ENCODE peak calls at places on chromosomes 2 and 18, in four cellular contexts. L, A, W and O are unnamed samples.
A peak's percentile ranks its signal among the peaks of the same experiment; 100 is the strongest.

GRCh38 chr18:74402806-74403433 is 54.2 kb downstream of the DIPK1C start:
- DNase-seq in W (peak; percentile 58), A (no peak), L (no peak), O (no peak)

GRCh38 chr2:120486946-120487345 is 141.0 kb downstream of the INHBB start:
- DNase-seq in A (no peak), L (no peak), W (no peak), O (no peak)

GRCh38 chr2:37441055-37441454 is 96.6 kb downstream of the QPCT start:
- DNase-seq in W (no peak), L (no peak), A (no peak), O (no peak)

GRCh38 chr18:3902676-3903075 is 452.7 kb downstream of the TGIF1 start:
- DNase-seq in L (no peak), A (no peak), W (no peak), O (no peak)

GRCh38 chr2:110149330-110150220 is 34.0 kb upstream of the MALL start:
- DNase-seq in W (no peak), L (no peak), A (no peak), O (no peak)

GRCh38 chr2:9796056-9796792 is 47.0 kb upstream of the TAF1B start:
- DNase-seq in L (no peak), W (peak; percentile 71), A (no peak), O (no peak)

GRCh38 chr18:61949946-61950345 is 57.1 kb upstream of the RNF152 start:
- DNase-seq in L (no peak), A (no peak), W (no peak), O (no peak)

GRCh38 chr2:216339456-216340279 is 32.6 kb downstream of the MARCHF4 start:
- DNase-seq in L (no peak), A (no peak), W (no peak), O (no peak)

GRCh38 chr18:433960-434359 is 66.5 kb downstream of the COLEC12 start:
- DNase-seq in L (no peak), A (no peak), W (no peak), O (no peak)

GRCh38 chr2:24875272-24875671 is 44.8 kb downstream of the ADCY3 start:
- DNase-seq in L (no peak), W (no peak), A (no peak), O (no peak)

GRCh38 chr18:33606621-33607020 is 28.6 kb downstream of the ASXL3 start:
- DNase-seq in L (no peak), W (no peak), A (no peak), O (no peak)
- TF ChIP-seq CTCF in L (no peak), W (no peak), A (no peak), O (peak; percentile 29)

GRCh38 chr2:111705711-111706323 is 178.2 kb downstream of the ANAPC1 start:
- DNase-seq in W (peak; percentile 52), L (no peak), A (peak; percentile 35), O (no peak)

GRCh38 chr2:111707700-111708099 is 176.3 kb downstream of the ANAPC1 start:
- DNase-seq in W (peak; percentile 53), A (no peak), L (no peak), O (no peak)

GRCh38 chr2:111705206-111705605 is 178.8 kb downstream of the ANAPC1 start:
- DNase-seq in L (no peak), A (no peak), W (peak; percentile 61), O (no peak)

GRCh38 chr2:111708478-111708877 is 175.5 kb downstream of the ANAPC1 start:
- DNase-seq in L (no peak), W (peak; percentile 28), A (no peak), O (no peak)

DNA sequence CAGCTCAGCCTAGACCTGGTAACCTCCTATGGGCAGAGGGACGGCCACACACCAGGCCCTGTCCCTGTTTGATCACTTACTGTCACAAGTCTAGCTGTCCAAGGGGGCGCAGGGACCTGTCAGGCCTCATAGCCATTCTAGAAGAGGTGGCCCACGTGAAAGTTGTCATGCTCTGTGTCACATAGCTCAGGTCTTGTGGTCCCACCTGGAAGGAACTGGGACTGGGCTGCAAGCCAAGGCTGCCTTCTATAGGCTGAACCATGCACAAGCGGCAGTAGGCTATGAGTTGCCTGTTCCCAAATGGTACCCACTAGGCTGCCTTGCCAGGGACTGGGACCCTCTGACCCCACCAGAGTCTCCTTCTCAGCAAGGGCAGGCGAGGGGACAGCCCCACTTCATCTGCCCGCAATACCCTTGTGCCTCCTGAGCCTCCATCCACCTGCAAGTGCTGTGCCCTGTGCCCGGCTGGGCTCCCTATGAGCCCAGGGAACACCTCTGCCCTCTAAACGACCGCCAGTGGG is 177.5 kb downstream of the ANAPC1 start:
- DNase-seq in A (no peak), L (no peak), W (peak; percentile 55), O (no peak)
- TF ChIP-seq CTCF in A (no peak), L (no peak), W (no peak), O (no peak)

DNA sequence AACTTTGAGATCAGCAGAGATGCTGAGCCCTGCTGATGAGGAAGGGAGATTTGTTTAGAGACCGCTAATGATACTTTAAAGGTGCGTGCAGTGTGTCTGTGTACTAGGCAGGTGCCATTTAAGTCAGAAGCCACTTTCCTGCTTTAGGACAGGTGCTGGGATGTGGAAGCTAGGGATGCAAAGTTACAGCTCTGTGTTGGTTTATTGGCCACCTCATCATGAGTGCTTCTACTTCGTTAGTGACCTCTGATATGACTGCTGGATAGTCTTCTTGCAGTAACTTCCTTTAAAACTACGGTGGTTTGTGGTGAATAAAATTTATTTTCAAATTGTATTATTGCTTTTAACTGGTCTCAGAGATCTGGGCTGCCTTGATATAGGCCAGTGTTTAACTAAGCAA is 44.1 kb downstream of the FMNL2 start:
- DNase-seq in A (no peak), W (no peak), L (no peak), O (no peak)
- TF ChIP-seq CTCF in A (no peak), W (no peak), L (no peak), O (no peak)

GRCh38 chr18:46622999-46623398 is 34.0 kb downstream of the LOXHD1 start:
- DNase-seq in L (no peak), A (no peak), W (no peak), O (no peak)
- TF ChIP-seq CTCF in L (no peak), A (no peak), W (no peak), O (peak; percentile 53)

DNA sequence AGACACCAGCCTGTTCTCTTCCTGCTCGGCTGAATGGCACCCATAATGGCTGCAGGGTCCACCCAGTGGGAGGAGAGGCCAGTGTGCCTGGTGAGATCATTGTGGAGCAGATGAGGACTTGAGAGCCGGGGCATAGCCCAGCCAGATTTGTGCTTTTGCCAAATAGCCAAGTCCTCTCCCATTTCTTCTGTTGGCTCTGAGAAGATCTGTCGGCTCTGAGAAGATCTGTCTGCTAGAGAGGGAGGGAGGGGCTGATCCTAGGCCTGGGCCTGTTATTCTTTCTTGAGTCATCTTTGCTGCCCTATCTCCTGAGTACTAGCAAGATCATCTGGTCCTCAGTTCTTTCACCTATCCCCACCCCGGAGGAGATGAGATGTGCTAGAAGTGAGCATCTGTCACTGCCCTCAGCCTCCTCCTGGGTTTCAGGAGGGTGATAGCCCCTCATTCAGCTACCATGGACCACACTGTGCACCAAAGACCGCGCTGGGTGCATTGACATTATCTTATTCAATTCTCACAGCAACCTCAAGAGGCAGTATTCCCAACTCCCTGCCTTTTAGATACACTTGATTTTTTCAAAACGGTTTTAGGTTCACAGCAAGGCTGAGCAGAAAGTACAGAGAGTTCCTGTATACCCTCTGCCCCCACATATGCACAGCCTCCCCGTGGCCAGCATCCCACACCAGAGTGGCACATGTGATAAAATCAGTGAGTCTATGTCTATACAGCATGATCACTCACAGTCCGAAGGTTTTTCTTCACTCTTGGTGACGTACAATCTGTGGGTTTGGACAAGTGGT is 98.6 kb downstream of the CAPN13 start:
- DNase-seq in A (no peak), L (no peak), W (peak; percentile 40), O (peak; percentile 62)
- TF ChIP-seq CTCF in A (peak; percentile 15), L (no peak), W (no peak), O (peak; percentile 66)

DNA sequence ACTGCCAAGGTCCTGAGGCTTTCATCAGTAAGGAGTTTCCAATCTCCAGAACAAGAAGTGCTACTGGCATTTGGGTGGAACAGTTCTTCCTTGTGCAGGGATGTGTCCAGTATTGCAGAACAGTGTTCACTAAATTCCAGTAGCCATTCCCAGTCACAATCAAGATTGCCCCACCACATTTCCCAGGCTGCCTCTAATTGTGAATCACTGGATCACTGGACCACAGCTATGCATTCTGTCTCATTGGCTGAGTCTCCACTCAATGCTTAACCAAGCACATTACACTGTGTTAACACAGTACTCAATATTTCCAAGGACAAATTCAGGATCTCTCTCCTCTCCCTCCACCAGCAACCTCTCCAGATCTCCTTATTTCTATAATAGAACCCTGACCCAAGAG is 160.2 kb upstream of the CCDC150 start:
- DNase-seq in A (no peak), W (no peak), L (no peak), O (no peak)
- TF ChIP-seq CTCF in A (no peak), W (no peak), L (no peak), O (no peak)

DNA sequence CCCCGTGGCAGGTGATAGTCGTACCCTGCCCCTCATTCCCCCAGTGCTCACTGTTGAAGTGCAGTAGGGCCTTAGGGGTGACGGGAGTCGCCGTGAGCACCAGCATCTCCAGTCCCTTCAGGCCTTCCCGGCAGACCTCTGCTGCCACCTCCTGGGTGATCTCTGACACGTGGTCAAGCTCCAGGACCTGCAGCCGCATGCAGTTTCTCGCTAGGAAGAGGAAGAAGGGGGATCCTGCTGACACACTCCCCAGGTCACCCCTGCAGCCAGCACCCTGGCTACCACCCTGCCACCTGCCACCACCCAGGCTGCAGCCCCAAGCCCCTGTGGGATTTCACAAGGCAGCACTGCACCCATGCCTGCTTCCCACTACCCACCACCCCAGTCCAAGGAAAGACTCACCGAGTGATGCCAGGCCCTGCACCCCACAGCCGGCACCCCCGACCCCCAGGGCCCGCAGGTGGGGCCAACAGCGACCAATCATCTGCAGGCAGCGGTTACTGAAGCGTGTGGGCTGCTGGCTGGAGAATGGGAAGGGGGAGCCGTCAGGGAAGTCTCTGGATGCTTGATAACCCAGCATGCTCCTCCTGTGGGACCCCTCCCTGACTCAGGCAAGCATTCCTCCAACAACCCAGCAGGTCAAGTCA is 23.8 kb downstream of the FBXO41 start:
- DNase-seq in W (no peak), A (no peak), L (no peak), O (no peak)
- TF ChIP-seq CTCF in W (no peak), A (no peak), L (no peak), O (peak; percentile 64)

GRCh38 chr18:55322176-55322735 is 265.7 kb downstream of the TCF4 start:
- DNase-seq in W (peak; percentile 87), L (no peak), A (peak; percentile 10), O (peak; percentile 76)
- TF ChIP-seq CTCF in W (no peak), L (no peak), A (no peak), O (peak; percentile 20)